ENCODE peak calls at places on chromosome 22, in eight cellular contexts. P is ACHN; T is bronchial epithelial cell; S is lower leg skin; K is NCI-H524; B is mesendoderm; C is stimulated activated CD8-positive, alpha-beta memory T cell treated with anti-CD3 and anti-CD28 coated beads, Interleukin-4, amount 100 ng/mL, for 1 hour; L is activated naive CD4-positive, alpha-beta T cell treated with anti-CD3 and anti-CD28 coated beads, Interleukin-2, amount 50 U/mL, for 16 hours. J is an unnamed sample.

GRCh38 chr22:41762980-41763779 is 37.3 kb upstream of the CCDC134 start:
- DNase-seq in L (peak), S (no peak), B (peak), C (no peak), P (peak), K (peak), T (peak), J (no peak)

GRCh38 chr22:28716686-28717085 is 24.9 kb downstream of the CHEK2 start:
- DNase-seq in S (no peak), K (no peak), L (no peak), C (no peak), B (no peak), P (no peak), T (no peak), J (no peak)

GRCh38 chr22:35023692-35024363 is 42.1 kb upstream of the ISX start:
- DNase-seq in P (peak), K (peak), L (peak), S (peak), T (peak), C (peak), B (peak), J (no peak)

GRCh38 chr22:31092161-31092560 is 11.0 kb downstream of the SMTN start:
- DNase-seq in S (no peak), B (no peak), C (no peak), P (no peak), L (no peak), T (no peak), K (no peak), J (no peak)

GRCh38 chr22:45516923-45517675 is 14.4 kb downstream of the FBLN1 start:
- DNase-seq in B (peak), L (no peak), S (no peak), T (peak), C (no peak), P (no peak), K (no peak), J (no peak)

GRCh38 chr22:23984430-23984829 is 4.5 kb downstream of the GSTT2 start:
- DNase-seq in C (no peak), L (peak), B (peak), S (no peak), P (peak), T (peak), K (peak), J (no peak)

GRCh38 chr22:47850644-47851151 is 1088.2 kb downstream of the TBC1D22A start:
- DNase-seq in P (no peak), K (peak), B (peak), S (no peak), T (no peak), L (no peak), C (no peak), J (no peak)

GRCh38 chr22:45581549-45582080 is 78.9 kb downstream of the FBLN1 start:
- DNase-seq in L (no peak), T (no peak), B (no peak), P (no peak), C (no peak), K (no peak), S (no peak), J (no peak)

GRCh38 chr22:25970348-25970995 is 198.8 kb upstream of the SEZ6L start:
- DNase-seq in B (peak), K (peak), C (no peak), L (no peak), P (no peak), T (no peak), S (no peak), J (no peak)

GRCh38 chr22:47161631-47162030 is 399.2 kb downstream of the TBC1D22A start:
- DNase-seq in T (no peak), P (no peak), S (peak), C (no peak), L (peak), B (no peak), K (peak), J (peak)

GRCh38 chr22:20025401-20026203 is 4.7 kb downstream of the TANGO2 start:
- DNase-seq in B (no peak), S (no peak), C (no peak), K (no peak), T (no peak), L (no peak), P (no peak), J (no peak)

GRCh38 chr22:27097481-27097880 is 440.1 kb downstream of the MIAT start:
- DNase-seq in B (no peak), K (no peak), L (no peak), P (no peak), S (no peak), T (no peak), C (no peak), J (no peak)

GRCh38 chr22:31461699-31462098 is 27.9 kb downstream of the EIF4ENIF1 start:
- DNase-seq in P (no peak), B (no peak), C (no peak), L (no peak), S (no peak), K (no peak), T (no peak), J (no peak)

GRCh38 chr22:28771195-28771791 is 1.2 kb upstream of the CCDC117 start:
- DNase-seq in S (peak), K (peak), B (no peak), T (peak), L (no peak), C (no peak), P (no peak), J (no peak)

GRCh38 chr22:43894122-43894521 is 2.3 kb upstream of the PNPLA5 start:
- DNase-seq in C (no peak), B (no peak), K (no peak), P (no peak), S (no peak), L (no peak), T (no peak), J (no peak)

GRCh38 chr22:44523981-44524759 is 26.1 kb upstream of the RTL6 start:
- DNase-seq in T (no peak), L (no peak), S (peak), C (no peak), K (peak), P (no peak), B (no peak), J (no peak)

GRCh38 chr22:48940988-48941902 is 886.4 kb downstream of the BRD1 start:
- DNase-seq in L (no peak), K (peak), B (no peak), T (no peak), P (no peak), S (peak), C (no peak), J (no peak)

GRCh38 chr22:49307870-49308269 is 519.8 kb downstream of the BRD1 start:
- DNase-seq in T (no peak), S (peak), K (no peak), P (no peak), B (no peak), L (no peak), C (no peak), J (peak)

GRCh38 chr22:30992565-30992964 is 23.5 kb downstream of the TUG1 start:
- DNase-seq in K (no peak), P (no peak), B (no peak), C (no peak), T (no peak), S (no peak), L (no peak), J (no peak)

GRCh38 chr22:45218974-45219373 is 21.7 kb downstream of the KIAA0930 start:
- DNase-seq in P (no peak), B (peak), K (peak), S (no peak), T (no peak), C (no peak), L (peak), J (no peak)